ENCODE peak calls at places on chromosomes 5 and 9, in seven cellular contexts. K, U, X, J, Q, P and B are unnamed samples. For H3K36me3, the result is how much of the 10 kb centered on the place peaks cover.

GRCh38 chr9:13648676-13649075 is 369.2 kb upstream of the MPDZ start:
- DNase-seq in K (no peak), U (no peak), X (no peak), J (no peak), Q (no peak), P (no peak), B (no peak)

GRCh38 chr9:95157491-95158151 is 159.9 kb downstream of the FANCC start:
- DNase-seq in K (peak), U (peak), X (no peak), J (peak), Q (no peak), P (no peak), B (no peak)

GRCh38 chr5:88830567-88830966 is 52.4 kb downstream of the MEF2C start:
- DNase-seq in K (no peak), U (no peak), X (no peak), J (no peak), Q (no peak), P (no peak), B (no peak)

GRCh38 chr5:141915881-141916336 is 7.8 kb upstream of the DELE1 start:
- DNase-seq in K (no peak), U (peak), X (peak), J (peak), Q (peak), P (no peak), B (peak)

GRCh38 chr9:92728831-92729734 is 35.5 kb downstream of the BICD2 start:
- DNase-seq in K (no peak), U (peak), X (no peak), J (no peak), Q (peak), P (no peak), B (peak)

GRCh38 chr5:68229416-68229815 is 13.9 kb downstream of the PIK3R1 start:
- DNase-seq in K (no peak), U (no peak), X (no peak), J (peak), Q (no peak), P (no peak), B (no peak)

GRCh38 chr5:180844432-180844831 is 16.6 kb downstream of the ZFP62 start:
- DNase-seq in K (no peak), U (no peak), X (no peak), J (no peak), Q (no peak), P (no peak), B (peak)

GRCh38 chr9:33676746-33677505 is 118.4 kb upstream of the PRSS3 start:
- DNase-seq in K (peak), U (peak), X (peak), J (peak), Q (peak), P (no peak), B (peak)

GRCh38 chr5:79578876-79579275 is 33.4 kb upstream of the TENT2 start:
- DNase-seq in K (no peak), U (no peak), X (no peak), J (no peak), Q (no peak), P (no peak), B (no peak)

GRCh38 chr9:107830479-107830878 is 340.9 kb upstream of the KLF4 start:
- DNase-seq in K (no peak), U (no peak), X (no peak), J (no peak), Q (no peak), P (no peak), B (no peak)

GRCh38 chr9:125977223-125977622 is 230.1 kb downstream of the PBX3 start:
- DNase-seq in K (no peak), U (no peak), X (no peak), J (no peak), Q (no peak), P (no peak), B (no peak)

GRCh38 chr5:1043327-1043726 is 34.7 kb downstream of the NKD2 start:
- DNase-seq in K (no peak), U (no peak), X (no peak), J (no peak), Q (no peak), P (no peak), B (no peak)

GRCh38 chr5:55597014-55597981 is 62.5 kb upstream of the PLPP1 start:
- DNase-seq in K (peak), U (no peak), X (peak), J (peak), Q (no peak), P (no peak), B (no peak)

GRCh38 chr5:368162-369084 is 46.9 kb downstream of the AHRR start:
- DNase-seq in K (no peak), U (peak), X (no peak), J (peak), Q (no peak), P (no peak), B (peak)

GRCh38 chr5:150567031-150567680 is 59.2 kb downstream of the NDST1 start:
- DNase-seq in K (no peak), U (no peak), X (no peak), J (no peak), Q (no peak), P (no peak), B (no peak)

GRCh38 chr9:73116030-73116429 is 35.6 kb upstream of the ANXA1 start:
- DNase-seq in K (no peak), U (no peak), X (no peak), J (no peak), Q (no peak), P (no peak), B (no peak)

GRCh38 chr5:137492321-137492720 is 6.8 kb downstream of the SPOCK1 start:
- DNase-seq in K (no peak), U (no peak), X (no peak), J (no peak), Q (no peak), P (no peak), B (no peak)

GRCh38 chr5:138668451-138668850 is 84.8 kb upstream of the CTNNA1 start:
- DNase-seq in K (no peak), U (no peak), X (peak), J (no peak), Q (no peak), P (no peak), B (no peak)

GRCh38 chr5:17852701-17853100 is 218.4 kb downstream of the TAF11L14 start:
- DNase-seq in K (no peak), U (no peak), X (no peak), J (no peak), Q (no peak), P (no peak), B (no peak)

GRCh38 chr5:154881986-154882385 is 23.6 kb downstream of the CNOT8 start:
- DNase-seq in K (no peak), U (no peak), X (no peak), J (no peak), Q (no peak), P (no peak), B (no peak)

GRCh38 chr5:154884424-154884823 is 26.0 kb downstream of the CNOT8 start:
- DNase-seq in K (no peak), U (no peak), X (no peak), J (no peak), Q (peak), P (no peak), B (peak)

DNA sequence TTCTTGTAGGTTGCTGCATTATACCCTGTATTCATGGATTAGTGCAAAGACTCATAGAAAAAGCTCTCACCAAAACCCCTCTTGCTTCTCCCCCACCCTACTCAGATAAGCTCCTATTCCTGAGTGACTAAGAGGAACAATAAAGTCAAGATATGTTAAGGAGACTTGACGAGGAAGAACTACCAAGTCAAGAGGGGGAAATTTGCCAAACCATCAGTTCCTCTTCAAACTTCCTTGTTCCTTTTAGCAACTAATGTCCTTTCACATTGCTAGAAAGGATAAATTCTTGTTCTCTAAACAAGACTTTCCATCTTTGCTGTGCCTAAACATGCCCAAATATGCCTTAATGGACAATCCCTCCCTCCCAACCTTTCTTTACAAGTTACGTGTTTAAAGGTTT is 27.0 kb downstream of the CNOT8 start:
- DNase-seq in K (no peak), U (no peak), X (no peak), J (no peak), Q (no peak), P (no peak), B (no peak)
- H3K36me3 ChIP-seq in K (under half), U (under half), X (half or more), J (under half), Q (under half), P (under half), B (half or more)

DNA sequence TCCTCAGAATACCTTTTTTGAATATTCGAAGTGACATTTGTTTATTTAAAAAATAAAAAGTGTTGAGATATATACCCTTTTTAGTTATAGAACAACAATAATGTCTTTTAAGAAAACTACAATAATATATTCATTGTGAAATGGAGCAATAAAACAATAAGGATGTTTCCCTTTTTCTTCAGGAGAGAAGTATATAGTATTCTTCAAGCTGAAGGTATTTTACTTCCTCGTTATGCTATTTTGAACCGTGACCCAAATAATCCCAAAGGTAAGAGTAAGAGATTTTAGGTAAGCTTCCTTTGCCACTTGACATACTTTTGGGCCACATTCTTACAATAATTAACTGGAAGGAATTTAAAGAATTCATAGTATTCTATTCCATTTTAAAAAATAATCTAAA is 18.1 kb downstream of the PPIP5K2 start:
- DNase-seq in K (no peak), U (no peak), X (no peak), J (no peak), Q (no peak), P (no peak), B (no peak)
- H3K36me3 ChIP-seq in K (under half), U (under half), X (half or more), J (under half), Q (under half), P (under half), B (under half)

DNA sequence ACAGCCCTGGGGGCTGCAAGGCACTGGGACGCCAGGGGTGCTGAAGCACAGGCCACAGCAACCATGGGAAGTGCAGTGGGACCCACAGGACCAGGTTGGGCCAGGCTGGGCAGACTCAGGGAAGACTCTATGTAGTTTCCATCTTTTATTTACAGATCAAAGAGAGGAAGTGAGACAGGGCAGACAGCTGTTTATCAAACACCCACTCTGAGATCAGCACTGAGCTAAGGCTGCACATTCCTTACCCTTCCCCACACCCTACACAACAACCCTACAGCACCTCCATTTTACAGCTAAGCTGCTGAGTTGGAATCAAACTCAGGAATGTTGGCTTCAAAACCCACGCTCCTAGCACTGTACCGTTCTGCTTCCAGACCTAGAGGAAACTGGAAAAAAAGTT is 19.8 kb downstream of the BARHL1 start:
- DNase-seq in K (no peak), U (no peak), X (no peak), J (no peak), Q (no peak), P (no peak), B (no peak)
- H3K36me3 ChIP-seq in K (under half), U (under half), X (half or more), J (under half), Q (under half), P (under half), B (half or more)

DNA sequence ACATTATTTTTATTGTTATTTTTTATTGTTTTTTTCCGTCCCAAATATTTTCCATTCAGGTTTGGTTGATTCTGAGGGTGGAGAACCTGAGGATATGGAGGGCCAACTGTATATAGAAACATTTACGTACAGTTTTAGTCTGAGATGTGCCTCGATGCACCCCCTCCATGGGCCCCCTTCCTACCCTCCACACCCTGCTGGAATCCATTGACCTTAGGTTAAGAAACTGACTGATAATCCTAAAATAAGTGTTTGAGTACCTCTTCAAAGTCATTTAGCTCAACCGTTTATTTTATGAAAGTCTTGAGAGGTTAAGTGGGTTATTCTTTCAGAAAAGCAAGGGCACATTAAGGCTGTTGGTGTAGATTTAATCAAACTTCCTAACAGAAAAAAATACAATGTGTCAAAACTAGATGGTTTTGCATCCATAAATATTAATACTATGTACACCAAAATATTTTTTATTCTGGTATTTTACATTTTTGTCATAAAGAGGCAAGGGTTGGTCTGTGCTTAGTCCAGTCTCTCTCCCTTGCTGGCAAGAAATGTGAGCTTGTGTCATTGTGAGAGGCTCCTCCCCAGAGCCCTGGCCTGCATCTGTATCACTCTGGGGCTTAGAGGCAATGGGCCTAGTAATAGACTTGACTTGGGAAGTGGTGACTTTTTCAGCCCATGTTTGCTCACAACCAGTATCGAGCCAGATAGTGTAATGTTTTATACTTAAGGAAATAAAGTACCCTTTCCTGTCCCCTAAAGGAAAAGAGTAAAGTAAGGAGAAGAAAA is 15.7 kb downstream of the MTRR start:
- DNase-seq in K (peak), U (no peak), X (no peak), J (no peak), Q (no peak), P (no peak), B (no peak)
- H3K36me3 ChIP-seq in K (under half), U (under half), X (half or more), J (under half), Q (under half), P (under half), B (half or more)

DNA sequence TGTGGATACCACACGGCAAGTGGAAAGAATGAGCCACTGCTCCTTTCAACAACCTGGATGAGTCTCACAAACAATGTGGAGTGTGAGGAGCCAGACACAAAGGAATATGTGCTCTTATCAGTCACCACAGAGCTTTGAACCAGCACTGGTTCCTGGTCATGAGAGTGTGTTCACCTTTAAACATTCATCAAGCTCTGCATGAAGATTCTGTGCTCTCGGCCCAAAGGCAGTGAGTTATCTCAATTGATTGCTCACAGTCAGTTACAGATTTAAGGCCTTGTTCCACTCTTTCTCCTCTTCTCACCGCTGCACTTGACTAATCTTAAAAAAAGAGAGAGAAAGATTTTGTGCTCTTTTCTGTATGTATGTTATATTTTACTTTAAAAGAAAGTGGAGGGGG is 19.4 kb downstream of the LRSAM1 start:
- DNase-seq in K (no peak), U (no peak), X (no peak), J (no peak), Q (no peak), P (no peak), B (no peak)
- H3K36me3 ChIP-seq in K (under half), U (under half), X (half or more), J (under half), Q (under half), P (under half), B (under half)

GRCh38 chr9:128903079-128903461 is 17.7 kb upstream of the PHYHD1 start:
- DNase-seq in K (no peak), U (no peak), X (no peak), J (no peak), Q (no peak), P (no peak), B (no peak)
- H3K36me3 ChIP-seq in K (under half), U (under half), X (under half), J (under half), Q (under half), P (under half), B (under half)

GRCh38 chr9:133044125-133044524 is 13.3 kb downstream of the GTF3C5 start:
- DNase-seq in K (no peak), U (no peak), X (no peak), J (no peak), Q (no peak), P (no peak), B (no peak)
- H3K36me3 ChIP-seq in K (half or more), U (under half), X (half or more), J (under half), Q (under half), P (under half), B (half or more)